ENCODE peak calls at places on chromosomes 3 and 15, in nine cellular contexts. One of them, this sample, is unnamed.

GRCh38 chr3:2354702-2355101 is 256.0 kb downstream of the CNTN4 start:
- DNase-seq in lung: no peak
- DNase-seq in heart right ventricle: no peak
- DNase-seq in AG04450: no peak
- DNase-seq in foreskin keratinocyte: peak
- DNase-seq in lower lobe of right lung: no peak
- DNase-seq in pancreas: no peak
- DNase-seq in PC-3: peak
- DNase-seq in body of pancreas: no peak
- DNase-seq in this sample: no peak

GRCh38 chr3:174441588-174442316 is 417.4 kb upstream of the NAALADL2 start:
- DNase-seq in body of pancreas: no peak
- DNase-seq in lower lobe of right lung: no peak
- DNase-seq in lung: no peak
- DNase-seq in pancreas: no peak
- DNase-seq in PC-3: peak
- DNase-seq in foreskin keratinocyte: no peak
- DNase-seq in heart right ventricle: no peak
- DNase-seq in AG04450: peak
- DNase-seq in this sample: peak

GRCh38 chr3:194869482-194870169 is 183.9 kb downstream of the FAM43A start:
- DNase-seq in pancreas: no peak
- DNase-seq in foreskin keratinocyte: peak
- DNase-seq in PC-3: peak
- DNase-seq in heart right ventricle: no peak
- DNase-seq in lower lobe of right lung: no peak
- DNase-seq in body of pancreas: no peak
- DNase-seq in lung: no peak
- DNase-seq in AG04450: peak
- DNase-seq in this sample: peak

GRCh38 chr3:15292765-15293522 is 39.4 kb downstream of the SH3BP5 start:
- DNase-seq in pancreas: no peak
- DNase-seq in PC-3: no peak
- DNase-seq in lower lobe of right lung: peak
- DNase-seq in body of pancreas: peak
- DNase-seq in lung: no peak
- DNase-seq in foreskin keratinocyte: no peak
- DNase-seq in AG04450: no peak
- DNase-seq in heart right ventricle: peak
- DNase-seq in this sample: no peak

GRCh38 chr3:17432237-17432636 is 310.2 kb downstream of the TBC1D5 start:
- DNase-seq in heart right ventricle: no peak
- DNase-seq in lung: no peak
- DNase-seq in AG04450: no peak
- DNase-seq in pancreas: no peak
- DNase-seq in lower lobe of right lung: no peak
- DNase-seq in body of pancreas: no peak
- DNase-seq in PC-3: peak
- DNase-seq in foreskin keratinocyte: no peak
- DNase-seq in this sample: peak

GRCh38 chr15:34019369-34019990 is 19.5 kb downstream of the AVEN start:
- DNase-seq in heart right ventricle: no peak
- DNase-seq in foreskin keratinocyte: no peak
- DNase-seq in AG04450: no peak
- DNase-seq in body of pancreas: no peak
- DNase-seq in pancreas: no peak
- DNase-seq in lung: no peak
- DNase-seq in lower lobe of right lung: no peak
- DNase-seq in PC-3: no peak
- DNase-seq in this sample: no peak

GRCh38 chr3:62453448-62453847 is 80.1 kb upstream of the FEZF2 start:
- DNase-seq in foreskin keratinocyte: no peak
- DNase-seq in lung: no peak
- DNase-seq in AG04450: no peak
- DNase-seq in heart right ventricle: no peak
- DNase-seq in body of pancreas: no peak
- DNase-seq in lower lobe of right lung: no peak
- DNase-seq in pancreas: no peak
- DNase-seq in PC-3: no peak
- DNase-seq in this sample: no peak

GRCh38 chr3:48120223-48120622 is 68.0 kb downstream of the CDC25A start:
- DNase-seq in pancreas: no peak
- DNase-seq in lower lobe of right lung: no peak
- DNase-seq in PC-3: no peak
- DNase-seq in foreskin keratinocyte: no peak
- DNase-seq in heart right ventricle: no peak
- DNase-seq in lung: no peak
- DNase-seq in body of pancreas: no peak
- DNase-seq in AG04450: no peak
- DNase-seq in this sample: no peak

GRCh38 chr3:19888428-19889152 is 45.4 kb downstream of the EFHB start:
- DNase-seq in foreskin keratinocyte: no peak
- DNase-seq in AG04450: no peak
- DNase-seq in lung: no peak
- DNase-seq in lower lobe of right lung: no peak
- DNase-seq in heart right ventricle: no peak
- DNase-seq in body of pancreas: no peak
- DNase-seq in pancreas: no peak
- DNase-seq in PC-3: peak
- DNase-seq in this sample: no peak

GRCh38 chr3:22450785-22451400 is 699.9 kb upstream of the ZNF385D start:
- DNase-seq in pancreas: no peak
- DNase-seq in lower lobe of right lung: no peak
- DNase-seq in body of pancreas: no peak
- DNase-seq in heart right ventricle: no peak
- DNase-seq in PC-3: no peak
- DNase-seq in foreskin keratinocyte: no peak
- DNase-seq in AG04450: no peak
- DNase-seq in lung: no peak
- DNase-seq in this sample: no peak

GRCh38 chr15:40031300-40031699 is 7.7 kb downstream of the SRP14 start:
- DNase-seq in lung: no peak
- DNase-seq in foreskin keratinocyte: no peak
- DNase-seq in lower lobe of right lung: no peak
- DNase-seq in heart right ventricle: no peak
- DNase-seq in PC-3: no peak
- DNase-seq in pancreas: no peak
- DNase-seq in AG04450: no peak
- DNase-seq in body of pancreas: no peak
- DNase-seq in this sample: no peak

GRCh38 chr3:151631946-151632345 is 101.8 kb upstream of the AADACL2 start:
- DNase-seq in AG04450: no peak
- DNase-seq in heart right ventricle: no peak
- DNase-seq in pancreas: no peak
- DNase-seq in lower lobe of right lung: no peak
- DNase-seq in PC-3: no peak
- DNase-seq in lung: no peak
- DNase-seq in foreskin keratinocyte: no peak
- DNase-seq in body of pancreas: no peak
- DNase-seq in this sample: no peak

GRCh38 chr15:66653852-66654251 is 48.2 kb upstream of the SMAD6 start:
- DNase-seq in foreskin keratinocyte: no peak
- DNase-seq in pancreas: no peak
- DNase-seq in PC-3: no peak
- DNase-seq in heart right ventricle: no peak
- DNase-seq in body of pancreas: no peak
- DNase-seq in lung: no peak
- DNase-seq in lower lobe of right lung: no peak
- DNase-seq in AG04450: no peak
- DNase-seq in this sample: no peak
- H3K27ac ChIP-seq in foreskin keratinocyte: no peak
- H3K27ac ChIP-seq in pancreas: no peak
- H3K27ac ChIP-seq in PC-3: no peak
- H3K27ac ChIP-seq in heart right ventricle: no peak
- H3K27ac ChIP-seq in body of pancreas: no peak
- H3K27ac ChIP-seq in lung: peak
- H3K27ac ChIP-seq in lower lobe of right lung: peak
- H3K27ac ChIP-seq in AG04450: no peak
- H3K27ac ChIP-seq in this sample: no peak

GRCh38 chr15:60737217-60737616 is 258.3 kb upstream of the ICE2 start:
- DNase-seq in pancreas: no peak
- DNase-seq in body of pancreas: no peak
- DNase-seq in lower lobe of right lung: no peak
- DNase-seq in foreskin keratinocyte: no peak
- DNase-seq in lung: no peak
- DNase-seq in heart right ventricle: no peak
- DNase-seq in PC-3: peak
- DNase-seq in AG04450: no peak
- DNase-seq in this sample: no peak
- TF ChIP-seq CTCF in pancreas: no peak
- TF ChIP-seq CTCF in body of pancreas: no peak
- TF ChIP-seq CTCF in lower lobe of right lung: no peak
- TF ChIP-seq CTCF in foreskin keratinocyte: no peak
- TF ChIP-seq CTCF in lung: no peak
- TF ChIP-seq CTCF in heart right ventricle: peak
- TF ChIP-seq CTCF in PC-3: peak
- TF ChIP-seq CTCF in AG04450: no peak
- TF ChIP-seq CTCF in this sample: no peak

GRCh38 chr3:170321326-170322034 is 36.0 kb upstream of the SKIL start:
- DNase-seq in foreskin keratinocyte: no peak
- DNase-seq in pancreas: no peak
- DNase-seq in AG04450: no peak
- DNase-seq in lung: no peak
- DNase-seq in body of pancreas: no peak
- DNase-seq in heart right ventricle: no peak
- DNase-seq in lower lobe of right lung: peak
- DNase-seq in PC-3: no peak
- DNase-seq in this sample: no peak
- H3K27ac ChIP-seq in foreskin keratinocyte: no peak
- H3K27ac ChIP-seq in pancreas: no peak
- H3K27ac ChIP-seq in AG04450: no peak
- H3K27ac ChIP-seq in lung: no peak
- H3K27ac ChIP-seq in body of pancreas: no peak
- H3K27ac ChIP-seq in heart right ventricle: no peak
- H3K27ac ChIP-seq in lower lobe of right lung: no peak
- H3K27ac ChIP-seq in PC-3: no peak
- H3K27ac ChIP-seq in this sample: no peak

DNA sequence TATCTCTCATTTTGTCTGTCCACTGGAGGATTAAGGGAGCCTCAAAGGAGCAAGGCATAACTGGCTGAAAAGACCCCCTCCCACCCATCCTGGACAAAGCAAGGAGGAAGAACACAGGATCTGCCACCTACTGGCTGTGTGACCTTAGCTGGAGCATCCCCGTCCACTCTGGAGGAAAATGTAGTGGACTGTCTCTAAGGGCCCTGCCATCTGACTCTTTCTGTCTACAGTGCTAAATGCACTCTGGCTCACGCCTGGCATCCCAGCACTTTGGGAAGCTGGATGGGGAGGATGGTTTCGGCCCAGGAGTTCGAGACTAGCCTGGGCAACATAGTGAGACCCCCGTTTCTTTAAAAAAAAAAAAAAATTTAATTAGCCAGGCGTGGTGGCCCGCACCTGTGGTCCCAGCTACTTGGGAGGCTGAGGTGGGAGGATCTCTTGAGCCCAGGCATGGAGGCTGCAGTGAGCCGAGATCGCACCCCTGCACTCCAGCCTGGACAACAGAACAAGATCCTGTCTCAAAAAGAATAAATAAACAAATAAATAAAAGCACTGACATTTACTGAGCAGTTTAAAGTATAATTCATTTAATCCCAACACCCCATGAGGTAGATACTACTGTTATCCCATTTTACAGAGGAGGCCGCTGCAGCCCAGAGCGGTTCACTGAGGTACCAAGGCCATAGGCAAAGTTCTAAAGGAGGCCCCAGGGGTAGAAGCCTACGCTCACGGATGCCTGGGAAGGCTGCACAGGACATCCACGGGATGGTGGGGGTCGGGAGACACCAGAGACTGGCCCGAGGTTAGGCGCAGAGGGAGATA is 1.1 kb downstream of the TBC1D2B start:
- DNase-seq in body of pancreas: peak
- DNase-seq in lung: no peak
- DNase-seq in foreskin keratinocyte: no peak
- DNase-seq in lower lobe of right lung: no peak
- DNase-seq in PC-3: no peak
- DNase-seq in heart right ventricle: no peak
- DNase-seq in AG04450: no peak
- DNase-seq in pancreas: no peak
- DNase-seq in this sample: no peak
- TF ChIP-seq CTCF in body of pancreas: no peak
- TF ChIP-seq CTCF in lung: no peak
- TF ChIP-seq CTCF in foreskin keratinocyte: no peak
- TF ChIP-seq CTCF in lower lobe of right lung: no peak
- TF ChIP-seq CTCF in PC-3: no peak
- TF ChIP-seq CTCF in heart right ventricle: peak
- TF ChIP-seq CTCF in AG04450: peak
- TF ChIP-seq CTCF in pancreas: no peak
- TF ChIP-seq CTCF in this sample: no peak

GRCh38 chr3:166444336-166444735 is 607.1 kb upstream of the BCHE start:
- DNase-seq in AG04450: no peak
- DNase-seq in lung: no peak
- DNase-seq in body of pancreas: no peak
- DNase-seq in lower lobe of right lung: no peak
- DNase-seq in PC-3: peak
- DNase-seq in pancreas: no peak
- DNase-seq in heart right ventricle: no peak
- DNase-seq in foreskin keratinocyte: peak
- DNase-seq in this sample: peak
- H3K27ac ChIP-seq in AG04450: no peak
- H3K27ac ChIP-seq in lung: no peak
- H3K27ac ChIP-seq in body of pancreas: no peak
- H3K27ac ChIP-seq in lower lobe of right lung: no peak
- H3K27ac ChIP-seq in PC-3: peak
- H3K27ac ChIP-seq in pancreas: no peak
- H3K27ac ChIP-seq in heart right ventricle: no peak
- H3K27ac ChIP-seq in foreskin keratinocyte: peak
- H3K27ac ChIP-seq in this sample: peak

DNA sequence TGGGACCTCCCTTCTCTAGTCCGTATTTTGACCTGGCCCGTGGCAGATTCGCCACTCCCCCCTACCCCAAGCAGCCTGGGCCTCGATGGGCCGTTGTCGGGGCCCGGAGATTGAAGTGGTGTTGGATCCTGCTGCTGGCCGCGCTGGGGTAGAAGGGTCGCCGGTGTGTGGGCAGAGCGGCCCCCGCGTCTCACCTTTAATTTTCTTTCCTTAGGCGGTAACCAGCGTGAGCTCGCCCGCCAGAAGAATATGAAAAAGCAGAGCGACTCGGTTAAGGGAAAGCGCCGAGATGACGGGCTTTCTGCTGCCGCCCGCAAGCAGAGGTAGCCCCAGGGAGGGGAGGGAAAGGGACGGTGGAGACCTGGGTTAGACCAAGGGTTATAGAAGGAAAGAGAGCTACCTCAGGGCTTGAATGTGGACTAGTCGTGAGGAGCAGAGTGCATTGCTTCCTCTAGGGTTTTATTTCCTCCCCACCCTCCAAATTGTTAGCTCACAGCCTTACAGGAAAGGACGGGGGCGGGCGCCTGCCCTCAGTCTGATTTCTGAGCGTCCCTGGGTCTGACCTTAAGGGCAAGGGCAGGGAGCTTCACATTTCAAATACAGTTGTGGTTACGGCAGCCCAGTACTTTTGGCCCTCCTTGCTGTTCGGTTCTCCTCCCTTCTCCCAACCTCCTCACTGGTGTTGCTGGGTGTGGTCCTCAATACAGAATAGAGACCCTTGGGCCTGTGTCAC is 807 bp downstream of the SERF2 start:
- DNase-seq in heart right ventricle: peak
- DNase-seq in body of pancreas: peak
- DNase-seq in PC-3: peak
- DNase-seq in lower lobe of right lung: peak
- DNase-seq in pancreas: peak
- DNase-seq in lung: peak
- DNase-seq in foreskin keratinocyte: no peak
- DNase-seq in AG04450: no peak
- DNase-seq in this sample: peak
- TF ChIP-seq CTCF in heart right ventricle: no peak
- TF ChIP-seq CTCF in body of pancreas: no peak
- TF ChIP-seq CTCF in PC-3: no peak
- TF ChIP-seq CTCF in lower lobe of right lung: no peak
- TF ChIP-seq CTCF in pancreas: no peak
- TF ChIP-seq CTCF in lung: no peak
- TF ChIP-seq CTCF in foreskin keratinocyte: peak
- TF ChIP-seq CTCF in AG04450: peak
- TF ChIP-seq CTCF in this sample: no peak

This sample was measured in RWPE1.